ENCODE peak calls at places on chromosomes 1 and 21, in four cellular contexts. Y, Z, O and C are unnamed samples.

GRCh38 chr1:84998642-84999280 is 1.8 kb upstream of the MCOLN2 start:
- DNase-seq in Y (no peak), O (no peak), Z (peak), C (no peak)

GRCh38 chr1:54846716-54847284 is 40.2 kb downstream of the DHCR24 start:
- DNase-seq in Y (no peak), O (no peak), Z (no peak), C (no peak)

GRCh38 chr21:41973861-41974751 is 20.3 kb upstream of the C2CD2 start:
- DNase-seq in O (no peak), Y (no peak), Z (no peak), C (no peak)

GRCh38 chr1:232111616-232112015 is 485.0 kb downstream of the DISC1 start:
- DNase-seq in Y (no peak), O (no peak), Z (peak), C (no peak)

GRCh38 chr21:44432841-44433790 is 22.2 kb upstream of the LRRC3 start:
- DNase-seq in O (no peak), Y (no peak), Z (no peak), C (no peak)

GRCh38 chr1:216705686-216706085 is 17.5 kb downstream of the ESRRG start:
- DNase-seq in Y (no peak), Z (no peak), O (peak), C (no peak)

GRCh38 chr1:110875216-110875731 is 2.3 kb downstream of the CD53 start:
- DNase-seq in O (peak), Z (no peak), Y (no peak), C (no peak)

GRCh38 chr1:237562247-237562823 is 328.4 kb downstream of the ZP4 start:
- DNase-seq in O (peak), Y (peak), Z (peak), C (peak)

GRCh38 chr1:179353546-179353945 is 12.2 kb upstream of the AXDND1 start:
- DNase-seq in Y (no peak), O (peak), Z (peak), C (no peak)

GRCh38 chr1:173417563-173417962 is 59.6 kb upstream of the PRDX6 start:
- DNase-seq in Y (no peak), O (no peak), Z (no peak), C (no peak)

GRCh38 chr21:17462276-17462981 is 50.4 kb upstream of the CXADR start:
- DNase-seq in O (peak), Y (peak), Z (no peak), C (no peak)

GRCh38 chr1:27428316-27429028 is 36.0 kb downstream of the GPR3 start:
- DNase-seq in O (no peak), Y (no peak), Z (peak), C (peak)

GRCh38 chr21:36706951-36707762 is 8.2 kb downstream of the SIM2 start:
- DNase-seq in Z (no peak), O (no peak), Y (no peak), C (no peak)

GRCh38 chr1:208209896-208210589 is 34.1 kb downstream of the PLXNA2 start:
- DNase-seq in O (no peak), Z (no peak), Y (no peak), C (no peak)

GRCh38 chr1:155166373-155167165 is 6.5 kb downstream of the KRTCAP2 start:
- DNase-seq in Y (no peak), Z (peak), O (no peak), C (peak)

GRCh38 chr21:26105819-26106218 is 64.8 kb downstream of the APP start:
- DNase-seq in Z (no peak), Y (no peak), O (no peak), C (no peak)

GRCh38 chr1:45493116-45493697 is 2.2 kb upstream of the TESK2 start:
- DNase-seq in O (peak), Z (peak), Y (peak), C (no peak)

GRCh38 chr1:66371233-66372005 is 162.5 kb upstream of the SGIP1 start:
- DNase-seq in O (peak), Y (no peak), Z (peak), C (no peak)

GRCh38 chr21:42395910-42396625 is at the start of gene TMPRSS3:
- DNase-seq in Z (no peak), Y (peak), O (no peak), C (no peak)

GRCh38 chr1:97243973-97244560 is 522.5 kb downstream of the PTBP2 start:
- DNase-seq in Y (no peak), O (peak), Z (peak), C (no peak)

GRCh38 chr1:151720974-151721787 is at the start of gene RIIAD1:
- DNase-seq in O (no peak), Y (no peak), Z (peak), C (peak)

GRCh38 chr21:38439957-38440356 is 58.3 kb downstream of the ERG start:
- DNase-seq in Y (no peak), O (no peak), Z (no peak), C (no peak)

GRCh38 chr1:27357281-27358037 is 9.3 kb downstream of the MAP3K6 start:
- DNase-seq in Y (no peak), O (peak), Z (peak), C (peak)

GRCh38 chr1:113912594-113913311 is 7.6 kb downstream of the DCLRE1B start:
- DNase-seq in Z (peak), O (no peak), Y (no peak), C (no peak)

GRCh38 chr1:219952361-219952760 is 24.0 kb upstream of the SLC30A10 start:
- DNase-seq in Y (no peak), O (no peak), Z (no peak), C (no peak)

GRCh38 chr21:28439852-28440251 is 552.8 kb downstream of the LTN1 start:
- DNase-seq in Z (peak), Y (no peak), O (no peak), C (no peak)

GRCh38 chr1:205920159-205920558 is 23.1 kb downstream of the SLC26A9 start:
- DNase-seq in Y (no peak), O (no peak), Z (no peak), C (no peak)

GRCh38 chr1:201015551-201016091 is 7.9 kb downstream of the KIF21B start:
- DNase-seq in Z (no peak), Y (no peak), O (no peak), C (no peak)

GRCh38 chr1:14298806-14299205 is 299.7 kb upstream of the KAZN start:
- DNase-seq in O (no peak), Y (no peak), Z (no peak), C (no peak)

GRCh38 chr21:38787461-38788274 is 18.1 kb upstream of the ETS2 start:
- DNase-seq in O (peak), Z (no peak), Y (peak), C (peak)

GRCh38 chr1:41374711-41375110 is 13.5 kb downstream of the FOXO6 start:
- DNase-seq in O (no peak), Y (no peak), Z (no peak), C (no peak)

GRCh38 chr1:21217812-21218596 is 41.3 kb upstream of the EIF4G3 start:
- DNase-seq in O (no peak), Y (peak), Z (peak), C (peak)
- TF ChIP-seq CTCF in O (peak), Y (no peak), Z (peak), C (peak)

DNA sequence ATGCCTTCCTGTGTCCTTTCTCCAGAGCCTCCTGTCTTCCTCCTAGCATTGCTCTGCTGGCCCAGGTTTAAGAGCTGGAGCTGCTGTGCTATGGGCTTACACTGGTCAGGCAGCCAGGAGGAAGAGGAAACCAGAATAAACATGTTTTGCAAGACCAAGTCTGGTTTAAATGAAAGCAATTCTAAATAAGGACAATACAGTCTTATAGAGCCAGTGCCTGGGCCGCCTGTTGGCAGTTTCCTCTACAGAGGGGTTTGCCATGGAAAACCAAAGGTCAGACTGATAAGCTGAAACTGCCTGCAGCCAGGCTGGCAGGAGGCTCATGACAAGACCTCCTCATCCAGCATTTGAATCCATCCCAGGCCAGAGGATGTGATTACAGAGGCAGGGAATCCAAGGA is 92.9 kb upstream of the FGGY start:
- DNase-seq in O (no peak), Z (peak), Y (peak), C (no peak)
- TF ChIP-seq CTCF in O (no peak), Z (no peak), Y (no peak), C (no peak)

DNA sequence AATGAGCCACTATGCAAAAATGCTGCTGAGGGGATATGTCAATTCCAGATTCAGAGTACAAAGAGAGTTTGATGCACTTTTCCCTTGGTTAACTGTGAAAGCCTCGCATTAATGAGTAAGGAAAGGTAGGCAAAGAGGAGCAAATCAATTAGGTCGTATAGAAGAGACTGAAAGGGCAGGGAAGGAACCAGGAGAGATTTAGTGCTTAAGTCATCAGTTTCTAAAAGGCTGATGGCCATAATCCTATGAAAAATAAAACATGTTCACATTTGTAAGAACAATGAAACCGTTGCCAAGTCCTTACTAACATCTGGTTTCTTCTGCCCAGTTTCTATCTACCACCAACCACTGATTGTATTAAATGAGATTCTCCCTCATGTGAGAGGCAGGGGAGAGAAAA is 118.4 kb upstream of the PALMD start:
- DNase-seq in Z (no peak), O (no peak), Y (no peak), C (no peak)
- TF ChIP-seq CTCF in Z (no peak), O (no peak), Y (no peak), C (no peak)

GRCh38 chr1:214316597-214316996 is 35.6 kb downstream of the SMYD2 start:
- DNase-seq in Z (peak), Y (peak), O (peak), C (no peak)

GRCh38 chr1:214318956-214319355 is 38.0 kb downstream of the SMYD2 start:
- DNase-seq in Y (no peak), Z (no peak), O (no peak), C (no peak)

GRCh38 chr1:214317300-214317699 is 36.3 kb downstream of the SMYD2 start:
- DNase-seq in Z (no peak), O (no peak), Y (no peak), C (no peak)

GRCh38 chr1:214318356-214318755 is 37.4 kb downstream of the SMYD2 start:
- DNase-seq in O (no peak), Z (no peak), Y (no peak), C (no peak)

DNA sequence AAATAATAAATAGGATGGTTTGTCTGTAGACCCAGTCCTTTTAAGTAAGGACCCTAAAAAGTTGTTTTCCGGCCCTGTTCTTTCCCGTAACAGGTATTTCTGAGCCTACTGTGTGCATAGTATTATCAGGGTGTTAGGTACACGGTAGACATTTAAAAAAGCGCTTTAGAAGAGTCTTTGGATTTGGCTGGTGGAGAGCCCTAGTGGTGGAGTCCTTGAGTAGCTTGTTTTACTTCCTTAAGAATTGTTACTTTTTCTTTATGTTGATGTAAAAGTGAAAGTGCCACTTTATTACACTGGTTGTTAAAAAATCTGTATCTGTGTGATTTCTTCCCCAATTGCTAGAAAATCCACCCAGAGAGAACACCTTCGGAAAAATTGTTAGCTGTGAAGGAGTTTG is 36.8 kb downstream of the SMYD2 start:
- DNase-seq in O (no peak), Z (no peak), Y (no peak), C (no peak)
- TF ChIP-seq CTCF in O (no peak), Z (no peak), Y (no peak), C (peak)

DNA sequence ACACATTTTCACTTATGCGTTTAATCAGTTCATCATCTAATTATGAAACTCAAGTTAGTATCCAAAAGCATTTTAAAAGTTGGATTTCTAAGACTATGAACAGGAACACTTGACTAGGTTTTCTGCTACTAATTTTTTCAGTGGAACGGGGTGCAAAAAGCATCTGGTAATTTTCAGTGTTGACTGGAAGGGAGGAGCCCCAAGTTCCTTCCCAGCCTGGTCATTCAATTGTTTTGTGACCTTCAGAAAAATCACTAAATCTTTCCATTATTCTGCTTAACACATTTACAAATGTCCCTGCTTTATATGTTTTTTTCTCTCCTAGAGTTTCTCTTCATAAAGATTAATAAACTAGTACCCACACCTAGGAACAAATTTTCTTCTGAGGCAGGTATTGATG is 6.0 kb upstream of the ADGRL4 start:
- DNase-seq in O (no peak), Y (no peak), Z (no peak), C (no peak)
- TF ChIP-seq CTCF in O (no peak), Y (no peak), Z (no peak), C (no peak)